ENCODE peak calls at places on chromosomes 13 and 19, in six cellular contexts. One of them, this sample, is unnamed.
A peak's percentile ranks its signal among the peaks of the same experiment; 100 is the strongest.

GRCh38 chr13:114152831-114153371 is 20.5 kb upstream of the RASA3 start:
- DNase-seq in LNCaP clone FGC: no peak
- DNase-seq in HEK293T: no peak
- DNase-seq in activated CD8-positive, alpha-beta memory T cell treated with anti-CD3 and anti-CD28 coated beads for 1 hour: no peak
- DNase-seq in WTC11: no peak
- DNase-seq in globus pallidus: peak; percentile 50
- DNase-seq in this sample: no peak

GRCh38 chr13:74931698-74932433 is 550.1 kb downstream of the TBC1D4 start:
- DNase-seq in LNCaP clone FGC: no peak
- DNase-seq in HEK293T: no peak
- DNase-seq in activated CD8-positive, alpha-beta memory T cell treated with anti-CD3 and anti-CD28 coated beads for 1 hour: no peak
- DNase-seq in WTC11: no peak
- DNase-seq in globus pallidus: no peak
- DNase-seq in this sample: no peak

GRCh38 chr13:92838786-92839185 is 387.8 kb upstream of the GPC6 start:
- DNase-seq in LNCaP clone FGC: no peak
- DNase-seq in HEK293T: no peak
- DNase-seq in activated CD8-positive, alpha-beta memory T cell treated with anti-CD3 and anti-CD28 coated beads for 1 hour: no peak
- DNase-seq in WTC11: no peak
- DNase-seq in globus pallidus: no peak
- DNase-seq in this sample: no peak

GRCh38 chr13:71254384-71254783 is 612.6 kb downstream of the DACH1 start:
- DNase-seq in LNCaP clone FGC: no peak
- DNase-seq in HEK293T: no peak
- DNase-seq in activated CD8-positive, alpha-beta memory T cell treated with anti-CD3 and anti-CD28 coated beads for 1 hour: no peak
- DNase-seq in WTC11: no peak
- DNase-seq in globus pallidus: no peak
- DNase-seq in this sample: no peak

GRCh38 chr13:110984392-110984791 is 69.5 kb upstream of the ANKRD10 start:
- DNase-seq in LNCaP clone FGC: no peak
- DNase-seq in HEK293T: no peak
- DNase-seq in activated CD8-positive, alpha-beta memory T cell treated with anti-CD3 and anti-CD28 coated beads for 1 hour: no peak
- DNase-seq in WTC11: no peak
- DNase-seq in globus pallidus: no peak
- DNase-seq in this sample: no peak

GRCh38 chr19:53102186-53102585 is 1.0 kb downstream of the ZNF160 start:
- DNase-seq in LNCaP clone FGC: no peak
- DNase-seq in HEK293T: no peak
- DNase-seq in activated CD8-positive, alpha-beta memory T cell treated with anti-CD3 and anti-CD28 coated beads for 1 hour: no peak
- DNase-seq in WTC11: no peak
- DNase-seq in globus pallidus: no peak
- DNase-seq in this sample: peak; percentile 48

GRCh38 chr19:31018951-31019350 is 330.3 kb downstream of the TSHZ3 start:
- DNase-seq in LNCaP clone FGC: no peak
- DNase-seq in HEK293T: no peak
- DNase-seq in activated CD8-positive, alpha-beta memory T cell treated with anti-CD3 and anti-CD28 coated beads for 1 hour: no peak
- DNase-seq in WTC11: no peak
- DNase-seq in globus pallidus: no peak
- DNase-seq in this sample: no peak

GRCh38 chr19:48044561-48044960 is 682 bp upstream of the CABP5 start:
- DNase-seq in LNCaP clone FGC: no peak
- DNase-seq in HEK293T: no peak
- DNase-seq in activated CD8-positive, alpha-beta memory T cell treated with anti-CD3 and anti-CD28 coated beads for 1 hour: no peak
- DNase-seq in WTC11: no peak
- DNase-seq in globus pallidus: no peak
- DNase-seq in this sample: no peak

GRCh38 chr19:20513179-20513934 is 52.2 kb downstream of the ZNF737 start:
- DNase-seq in LNCaP clone FGC: no peak
- DNase-seq in HEK293T: no peak
- DNase-seq in activated CD8-positive, alpha-beta memory T cell treated with anti-CD3 and anti-CD28 coated beads for 1 hour: no peak
- DNase-seq in WTC11: no peak
- DNase-seq in globus pallidus: peak; percentile 28
- DNase-seq in this sample: no peak

GRCh38 chr13:76454991-76455390 is 431.2 kb downstream of the KCTD12 start:
- DNase-seq in LNCaP clone FGC: no peak
- DNase-seq in HEK293T: no peak
- DNase-seq in activated CD8-positive, alpha-beta memory T cell treated with anti-CD3 and anti-CD28 coated beads for 1 hour: no peak
- DNase-seq in WTC11: no peak
- DNase-seq in globus pallidus: no peak
- DNase-seq in this sample: no peak

GRCh38 chr19:30450945-30451344 is 78.8 kb downstream of the ZNF536 start:
- DNase-seq in LNCaP clone FGC: no peak
- DNase-seq in HEK293T: no peak
- DNase-seq in activated CD8-positive, alpha-beta memory T cell treated with anti-CD3 and anti-CD28 coated beads for 1 hour: no peak
- DNase-seq in WTC11: no peak
- DNase-seq in globus pallidus: no peak
- DNase-seq in this sample: peak; percentile 61

GRCh38 chr19:5953680-5954213 is 24.2 kb downstream of the RANBP3 start:
- DNase-seq in LNCaP clone FGC: no peak
- DNase-seq in HEK293T: no peak
- DNase-seq in activated CD8-positive, alpha-beta memory T cell treated with anti-CD3 and anti-CD28 coated beads for 1 hour: no peak
- DNase-seq in WTC11: no peak
- DNase-seq in globus pallidus: no peak
- DNase-seq in this sample: no peak

GRCh38 chr13:48292650-48293049 is 10.9 kb upstream of the RB1 start:
- DNase-seq in LNCaP clone FGC: no peak
- DNase-seq in HEK293T: no peak
- DNase-seq in activated CD8-positive, alpha-beta memory T cell treated with anti-CD3 and anti-CD28 coated beads for 1 hour: no peak
- DNase-seq in WTC11: no peak
- DNase-seq in globus pallidus: no peak
- DNase-seq in this sample: no peak

GRCh38 chr13:28449826-28450773 is 44.8 kb downstream of the FLT1 start:
- DNase-seq in LNCaP clone FGC: no peak
- DNase-seq in HEK293T: no peak
- DNase-seq in activated CD8-positive, alpha-beta memory T cell treated with anti-CD3 and anti-CD28 coated beads for 1 hour: no peak
- DNase-seq in WTC11: no peak
- DNase-seq in globus pallidus: no peak
- DNase-seq in this sample: no peak

GRCh38 chr13:112619730-112620639 is 32.0 kb upstream of the TUBGCP3 start:
- DNase-seq in LNCaP clone FGC: no peak
- DNase-seq in HEK293T: no peak
- DNase-seq in activated CD8-positive, alpha-beta memory T cell treated with anti-CD3 and anti-CD28 coated beads for 1 hour: no peak
- DNase-seq in WTC11: peak; percentile 47
- DNase-seq in globus pallidus: peak; percentile 42
- DNase-seq in this sample: peak; percentile 44

GRCh38 chr19:10155834-10156233 is 36.1 kb upstream of the EIF3G start:
- DNase-seq in LNCaP clone FGC: no peak
- DNase-seq in HEK293T: no peak
- DNase-seq in activated CD8-positive, alpha-beta memory T cell treated with anti-CD3 and anti-CD28 coated beads for 1 hour: no peak
- DNase-seq in WTC11: no peak
- DNase-seq in globus pallidus: no peak
- DNase-seq in this sample: no peak

GRCh38 chr19:28468701-28469459 is 744.1 kb downstream of the UQCRFS1 start:
- DNase-seq in LNCaP clone FGC: no peak
- DNase-seq in HEK293T: no peak
- DNase-seq in activated CD8-positive, alpha-beta memory T cell treated with anti-CD3 and anti-CD28 coated beads for 1 hour: peak; percentile 5
- DNase-seq in WTC11: peak; percentile 50
- DNase-seq in globus pallidus: no peak
- DNase-seq in this sample: no peak

GRCh38 chr19:39131255-39131755 is 5.7 kb downstream of the PAK4 start:
- DNase-seq in LNCaP clone FGC: no peak
- DNase-seq in HEK293T: no peak
- DNase-seq in activated CD8-positive, alpha-beta memory T cell treated with anti-CD3 and anti-CD28 coated beads for 1 hour: no peak
- DNase-seq in WTC11: no peak
- DNase-seq in globus pallidus: no peak
- DNase-seq in this sample: no peak

GRCh38 chr19:54889566-54889965 is 15.5 kb downstream of the FCAR start:
- DNase-seq in LNCaP clone FGC: no peak
- DNase-seq in HEK293T: no peak
- DNase-seq in activated CD8-positive, alpha-beta memory T cell treated with anti-CD3 and anti-CD28 coated beads for 1 hour: no peak
- DNase-seq in WTC11: no peak
- DNase-seq in globus pallidus: no peak
- DNase-seq in this sample: no peak

GRCh38 chr19:6476155-6476895 is 5.3 kb downstream of the DENND1C start:
- DNase-seq in LNCaP clone FGC: no peak
- DNase-seq in HEK293T: peak; percentile 98
- DNase-seq in activated CD8-positive, alpha-beta memory T cell treated with anti-CD3 and anti-CD28 coated beads for 1 hour: peak; percentile 36
- DNase-seq in WTC11: peak; percentile 100
- DNase-seq in globus pallidus: peak; percentile 71
- DNase-seq in this sample: peak; percentile 63

GRCh38 chr13:100102042-100102441 is 13.1 kb downstream of the PCCA start:
- DNase-seq in LNCaP clone FGC: no peak
- DNase-seq in HEK293T: no peak
- DNase-seq in activated CD8-positive, alpha-beta memory T cell treated with anti-CD3 and anti-CD28 coated beads for 1 hour: no peak
- DNase-seq in WTC11: no peak
- DNase-seq in globus pallidus: no peak
- DNase-seq in this sample: no peak

GRCh38 chr19:39212377-39212742 is 8.3 kb upstream of the SYCN start:
- DNase-seq in LNCaP clone FGC: no peak
- DNase-seq in HEK293T: peak; percentile 56
- DNase-seq in activated CD8-positive, alpha-beta memory T cell treated with anti-CD3 and anti-CD28 coated beads for 1 hour: peak; percentile 35
- DNase-seq in WTC11: peak; percentile 81
- DNase-seq in globus pallidus: no peak
- DNase-seq in this sample: peak; percentile 12

GRCh38 chr13:28991764-28992163 is 171.6 kb downstream of the MTUS2 start:
- DNase-seq in LNCaP clone FGC: no peak
- DNase-seq in HEK293T: no peak
- DNase-seq in activated CD8-positive, alpha-beta memory T cell treated with anti-CD3 and anti-CD28 coated beads for 1 hour: no peak
- DNase-seq in WTC11: no peak
- DNase-seq in globus pallidus: no peak
- DNase-seq in this sample: no peak

This sample was measured in G401.